ENCODE peak calls at places on chromosomes 3 and 15, in nine cellular contexts. One of them, this sample, is unnamed.

GRCh38 chr15:57789225-57789624 is 82.7 kb downstream of the POLR2M start:
- DNase-seq in trophoblast cell: no peak
- DNase-seq in thoracic aorta: no peak
- DNase-seq in uterus: no peak
- DNase-seq in tibial artery: no peak
- DNase-seq in upper lobe of right lung: no peak
- DNase-seq in caudate nucleus: no peak
- DNase-seq in SJSA1: no peak
- DNase-seq in A549: no peak
- DNase-seq in this sample: no peak

GRCh38 chr3:150870406-150870805 is 34.8 kb downstream of the MINDY4B start:
- DNase-seq in SJSA1: no peak
- DNase-seq in upper lobe of right lung: no peak
- DNase-seq in A549: no peak
- DNase-seq in trophoblast cell: peak
- DNase-seq in caudate nucleus: no peak
- DNase-seq in tibial artery: no peak
- DNase-seq in uterus: no peak
- DNase-seq in thoracic aorta: no peak
- DNase-seq in this sample: no peak

GRCh38 chr3:43481325-43481860 is 140.4 kb downstream of the ANO10 start:
- DNase-seq in thoracic aorta: no peak
- DNase-seq in caudate nucleus: no peak
- DNase-seq in tibial artery: no peak
- DNase-seq in uterus: no peak
- DNase-seq in trophoblast cell: no peak
- DNase-seq in upper lobe of right lung: no peak
- DNase-seq in A549: no peak
- DNase-seq in SJSA1: no peak
- DNase-seq in this sample: no peak

GRCh38 chr3:190381356-190381940 is 6.5 kb upstream of the CLDN16 start:
- DNase-seq in thoracic aorta: no peak
- DNase-seq in uterus: no peak
- DNase-seq in SJSA1: peak
- DNase-seq in caudate nucleus: no peak
- DNase-seq in trophoblast cell: no peak
- DNase-seq in tibial artery: no peak
- DNase-seq in upper lobe of right lung: no peak
- DNase-seq in A549: no peak
- DNase-seq in this sample: no peak

GRCh38 chr3:16667633-16668032 is 62.4 kb upstream of the DAZL start:
- DNase-seq in SJSA1: no peak
- DNase-seq in thoracic aorta: no peak
- DNase-seq in tibial artery: no peak
- DNase-seq in uterus: no peak
- DNase-seq in trophoblast cell: no peak
- DNase-seq in upper lobe of right lung: no peak
- DNase-seq in A549: no peak
- DNase-seq in caudate nucleus: no peak
- DNase-seq in this sample: no peak

GRCh38 chr3:100005670-100006393 is 108.5 kb downstream of the FILIP1L start:
- DNase-seq in caudate nucleus: no peak
- DNase-seq in tibial artery: no peak
- DNase-seq in thoracic aorta: no peak
- DNase-seq in A549: no peak
- DNase-seq in uterus: no peak
- DNase-seq in SJSA1: no peak
- DNase-seq in upper lobe of right lung: no peak
- DNase-seq in trophoblast cell: no peak
- DNase-seq in this sample: no peak

GRCh38 chr3:8301977-8302589 is 199.5 kb upstream of the LMCD1 start:
- DNase-seq in uterus: no peak
- DNase-seq in trophoblast cell: no peak
- DNase-seq in thoracic aorta: no peak
- DNase-seq in tibial artery: no peak
- DNase-seq in upper lobe of right lung: no peak
- DNase-seq in caudate nucleus: no peak
- DNase-seq in A549: peak
- DNase-seq in SJSA1: peak
- DNase-seq in this sample: peak

GRCh38 chr15:79090487-79091203 is at the start of gene RASGRF1:
- DNase-seq in caudate nucleus: no peak
- DNase-seq in A549: no peak
- DNase-seq in trophoblast cell: peak
- DNase-seq in SJSA1: no peak
- DNase-seq in tibial artery: peak
- DNase-seq in upper lobe of right lung: peak
- DNase-seq in thoracic aorta: no peak
- DNase-seq in uterus: no peak
- DNase-seq in this sample: no peak

GRCh38 chr3:145313751-145314150 is 847.2 kb downstream of the PLOD2 start:
- DNase-seq in A549: no peak
- DNase-seq in trophoblast cell: no peak
- DNase-seq in upper lobe of right lung: no peak
- DNase-seq in caudate nucleus: no peak
- DNase-seq in SJSA1: no peak
- DNase-seq in uterus: no peak
- DNase-seq in tibial artery: no peak
- DNase-seq in thoracic aorta: no peak
- DNase-seq in this sample: no peak

GRCh38 chr3:177071496-177072156 is 125.7 kb downstream of the TBL1XR1 start:
- DNase-seq in A549: no peak
- DNase-seq in SJSA1: no peak
- DNase-seq in upper lobe of right lung: no peak
- DNase-seq in caudate nucleus: no peak
- DNase-seq in thoracic aorta: no peak
- DNase-seq in uterus: no peak
- DNase-seq in trophoblast cell: no peak
- DNase-seq in tibial artery: no peak
- DNase-seq in this sample: no peak

DNA sequence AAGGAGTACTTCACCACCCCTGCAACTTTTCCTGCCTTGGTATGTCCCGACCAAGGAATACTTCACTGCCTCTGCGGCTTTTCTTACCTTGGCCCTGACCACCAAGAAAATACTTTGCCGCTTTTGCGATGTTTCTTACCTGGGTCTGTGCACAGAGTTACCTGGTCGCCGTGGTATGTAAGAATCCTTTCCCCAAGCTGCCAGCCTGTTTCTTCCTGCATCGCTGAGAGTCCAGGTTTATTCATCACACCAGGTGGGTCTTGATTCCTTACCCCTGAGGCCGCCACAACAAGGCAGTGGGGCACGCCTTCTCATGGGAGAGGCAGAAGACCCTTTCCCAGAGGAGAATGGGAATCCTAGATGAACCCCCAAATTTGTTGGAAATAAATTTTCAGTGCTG is 511.3 kb downstream of the EDEM1 start:
- DNase-seq in caudate nucleus: no peak
- DNase-seq in SJSA1: no peak
- DNase-seq in A549: no peak
- DNase-seq in uterus: no peak
- DNase-seq in trophoblast cell: peak
- DNase-seq in thoracic aorta: no peak
- DNase-seq in upper lobe of right lung: no peak
- DNase-seq in tibial artery: no peak
- DNase-seq in this sample: peak
- H3K27ac ChIP-seq in caudate nucleus: no peak
- H3K27ac ChIP-seq in SJSA1: no peak
- H3K27ac ChIP-seq in A549: no peak
- H3K27ac ChIP-seq in uterus: no peak
- H3K27ac ChIP-seq in trophoblast cell: no peak
- H3K27ac ChIP-seq in thoracic aorta: no peak
- H3K27ac ChIP-seq in upper lobe of right lung: no peak
- H3K27ac ChIP-seq in tibial artery: no peak
- H3K27ac ChIP-seq in this sample: peak

GRCh38 chr3:128432301-128432897 is 34.3 kb downstream of the DNAJB8 start:
- DNase-seq in thoracic aorta: no peak
- DNase-seq in tibial artery: no peak
- DNase-seq in upper lobe of right lung: no peak
- DNase-seq in trophoblast cell: peak
- DNase-seq in SJSA1: no peak
- DNase-seq in A549: no peak
- DNase-seq in caudate nucleus: no peak
- DNase-seq in uterus: no peak
- DNase-seq in this sample: peak
- H3K27ac ChIP-seq in thoracic aorta: no peak
- H3K27ac ChIP-seq in tibial artery: no peak
- H3K27ac ChIP-seq in upper lobe of right lung: no peak
- H3K27ac ChIP-seq in trophoblast cell: peak
- H3K27ac ChIP-seq in SJSA1: no peak
- H3K27ac ChIP-seq in A549: no peak
- H3K27ac ChIP-seq in caudate nucleus: no peak
- H3K27ac ChIP-seq in uterus: no peak
- H3K27ac ChIP-seq in this sample: peak

GRCh38 chr3:140403559-140403958 is 274.3 kb upstream of the TRIM42 start:
- DNase-seq in SJSA1: no peak
- DNase-seq in uterus: no peak
- DNase-seq in upper lobe of right lung: peak
- DNase-seq in thoracic aorta: no peak
- DNase-seq in trophoblast cell: no peak
- DNase-seq in caudate nucleus: no peak
- DNase-seq in A549: no peak
- DNase-seq in tibial artery: no peak
- DNase-seq in this sample: no peak

GRCh38 chr3:140406655-140407054 is 271.2 kb upstream of the TRIM42 start:
- DNase-seq in SJSA1: no peak
- DNase-seq in A549: no peak
- DNase-seq in caudate nucleus: no peak
- DNase-seq in upper lobe of right lung: no peak
- DNase-seq in trophoblast cell: no peak
- DNase-seq in thoracic aorta: no peak
- DNase-seq in uterus: no peak
- DNase-seq in tibial artery: no peak
- DNase-seq in this sample: no peak

DNA sequence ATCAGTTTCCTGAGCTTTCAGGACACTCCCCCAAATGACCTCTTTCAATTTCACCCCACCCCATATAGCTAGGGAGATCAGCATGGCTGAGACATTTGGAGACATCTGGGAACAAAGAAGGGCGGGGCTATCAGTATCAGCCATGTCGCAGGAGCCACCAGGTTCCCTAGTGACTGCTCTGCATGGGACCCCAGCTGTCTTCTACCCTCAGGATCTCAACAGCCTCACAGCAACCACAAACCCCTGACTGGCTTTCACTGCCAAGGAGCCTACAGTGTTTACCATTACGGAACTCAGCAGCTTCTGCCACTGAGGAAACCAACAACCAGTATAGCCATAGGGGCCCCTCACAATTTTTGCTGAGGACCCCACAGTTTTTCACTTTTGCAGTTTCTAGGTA is 269.6 kb upstream of the TRIM42 start:
- DNase-seq in trophoblast cell: no peak
- DNase-seq in SJSA1: no peak
- DNase-seq in uterus: no peak
- DNase-seq in A549: no peak
- DNase-seq in thoracic aorta: no peak
- DNase-seq in tibial artery: no peak
- DNase-seq in upper lobe of right lung: no peak
- DNase-seq in caudate nucleus: no peak
- DNase-seq in this sample: no peak
- H3K27ac ChIP-seq in trophoblast cell: no peak
- H3K27ac ChIP-seq in SJSA1: no peak
- H3K27ac ChIP-seq in uterus: no peak
- H3K27ac ChIP-seq in A549: no peak
- H3K27ac ChIP-seq in thoracic aorta: no peak
- H3K27ac ChIP-seq in tibial artery: no peak
- H3K27ac ChIP-seq in upper lobe of right lung: no peak
- H3K27ac ChIP-seq in caudate nucleus: no peak
- H3K27ac ChIP-seq in this sample: no peak

GRCh38 chr3:171810278-171811058 is at the start of gene PLD1:
- DNase-seq in uterus: no peak
- DNase-seq in A549: peak
- DNase-seq in trophoblast cell: peak
- DNase-seq in thoracic aorta: no peak
- DNase-seq in tibial artery: peak
- DNase-seq in SJSA1: peak
- DNase-seq in upper lobe of right lung: peak
- DNase-seq in caudate nucleus: peak
- DNase-seq in this sample: no peak

GRCh38 chr3:171811913-171812321 is 1.6 kb upstream of the PLD1 start:
- DNase-seq in upper lobe of right lung: no peak
- DNase-seq in thoracic aorta: no peak
- DNase-seq in trophoblast cell: peak
- DNase-seq in SJSA1: peak
- DNase-seq in tibial artery: no peak
- DNase-seq in A549: no peak
- DNase-seq in caudate nucleus: no peak
- DNase-seq in uterus: peak
- DNase-seq in this sample: no peak

GRCh38 chr3:171807806-171808205 is 2.5 kb downstream of the PLD1 start:
- DNase-seq in SJSA1: no peak
- DNase-seq in tibial artery: no peak
- DNase-seq in upper lobe of right lung: no peak
- DNase-seq in A549: no peak
- DNase-seq in uterus: no peak
- DNase-seq in caudate nucleus: no peak
- DNase-seq in thoracic aorta: no peak
- DNase-seq in trophoblast cell: no peak
- DNase-seq in this sample: no peak

GRCh38 chr3:171811059-171811912 is 1.0 kb upstream of the PLD1 start:
- DNase-seq in caudate nucleus: no peak
- DNase-seq in SJSA1: peak
- DNase-seq in tibial artery: peak
- DNase-seq in trophoblast cell: peak
- DNase-seq in thoracic aorta: no peak
- DNase-seq in upper lobe of right lung: no peak
- DNase-seq in uterus: peak
- DNase-seq in A549: peak
- DNase-seq in this sample: peak

DNA sequence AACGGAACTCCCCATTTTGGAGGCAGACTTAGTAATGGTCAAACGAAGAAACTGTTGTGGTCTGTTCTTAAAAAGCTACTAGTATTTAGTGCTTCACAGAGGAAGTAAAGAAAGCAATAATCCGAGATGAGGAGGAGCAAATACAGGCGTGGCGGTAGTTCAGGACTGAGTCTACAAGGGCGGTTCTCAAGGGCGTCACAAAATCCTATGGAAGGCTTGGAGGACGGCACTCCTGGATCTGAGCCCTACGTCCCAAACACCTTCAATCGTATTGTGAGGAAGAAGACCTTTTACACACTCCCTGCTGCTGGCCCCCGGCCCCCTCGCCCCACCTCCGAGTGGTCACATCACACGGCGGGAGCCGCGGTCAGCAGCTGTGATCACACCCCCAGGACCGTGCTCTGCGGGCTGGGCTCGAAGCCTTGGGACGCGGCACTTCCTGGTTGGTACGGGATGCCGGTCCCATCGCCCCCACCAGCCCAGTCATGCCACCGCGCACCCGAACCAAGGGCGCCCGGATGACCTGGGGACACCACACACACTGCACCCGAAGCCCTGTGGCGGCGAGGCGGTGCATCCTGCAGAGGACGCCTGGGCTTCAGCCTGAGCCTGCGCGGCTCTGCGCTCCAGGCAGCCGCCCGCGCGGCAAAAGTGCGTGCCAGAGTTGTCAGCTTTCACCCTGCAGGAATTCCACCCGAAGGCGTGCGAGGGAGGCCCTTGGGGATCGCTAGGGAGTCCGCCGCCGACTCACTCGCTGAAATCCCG is 588 bp downstream of the PLD1 start:
- DNase-seq in thoracic aorta: peak
- DNase-seq in A549: peak
- DNase-seq in trophoblast cell: no peak
- DNase-seq in caudate nucleus: peak
- DNase-seq in tibial artery: peak
- DNase-seq in upper lobe of right lung: peak
- DNase-seq in uterus: peak
- DNase-seq in SJSA1: peak
- DNase-seq in this sample: peak
- H3K27ac ChIP-seq in thoracic aorta: peak
- H3K27ac ChIP-seq in A549: peak
- H3K27ac ChIP-seq in trophoblast cell: no peak
- H3K27ac ChIP-seq in caudate nucleus: peak
- H3K27ac ChIP-seq in tibial artery: peak
- H3K27ac ChIP-seq in upper lobe of right lung: peak
- H3K27ac ChIP-seq in uterus: peak
- H3K27ac ChIP-seq in SJSA1: peak
- H3K27ac ChIP-seq in this sample: peak

This sample was measured in PC-9.